ENCODE peak calls at places on chromosome 15, in five cellular contexts. C is IMR-90, S is H1, U is trophoblast cell, Y is mesenchymal stem cell. B is an unnamed sample.

GRCh38 chr15:38205502-38206235 is 47.0 kb upstream of the SPRED1 start:
- DNase-seq in C (no peak), S (no peak), U (no peak), Y (no peak), B (no peak)

GRCh38 chr15:80679167-80679804 is 15.8 kb upstream of the ABHD17C start:
- DNase-seq in C (no peak), S (no peak), U (peak), Y (no peak), B (no peak)

GRCh38 chr15:40594429-40594836 is 384 bp downstream of the KNL1 start:
- DNase-seq in C (peak), S (peak), U (peak), Y (peak), B (no peak)

GRCh38 chr15:72124218-72124617 is 6.0 kb downstream of the SENP8 start:
- DNase-seq in C (no peak), S (no peak), U (no peak), Y (no peak), B (no peak)

GRCh38 chr15:77034620-77035467 is 36.1 kb downstream of the TSPAN3 start:
- DNase-seq in C (no peak), S (no peak), U (no peak), Y (no peak), B (no peak)

GRCh38 chr15:70299931-70300858 is 202.5 kb upstream of the TLE3 start:
- DNase-seq in C (no peak), S (no peak), U (no peak), Y (no peak), B (no peak)

GRCh38 chr15:49718234-49718633 is 97.4 kb downstream of the DTWD1 start:
- DNase-seq in C (peak), S (no peak), U (no peak), Y (peak), B (no peak)

GRCh38 chr15:74631935-74632560 is 16.4 kb downstream of the CLK3 start:
- DNase-seq in C (peak), S (no peak), U (peak), Y (peak), B (peak)

GRCh38 chr15:60528530-60528929 is 49.6 kb upstream of the ICE2 start:
- DNase-seq in C (peak), S (no peak), U (no peak), Y (peak), B (no peak)

GRCh38 chr15:66740802-66741201 is 38.8 kb downstream of the SMAD6 start:
- DNase-seq in C (no peak), S (no peak), U (no peak), Y (no peak), B (no peak)

GRCh38 chr15:31254431-31255175 is 72.0 kb upstream of the KLF13 start:
- DNase-seq in C (peak), S (no peak), U (no peak), Y (no peak), B (no peak)

GRCh38 chr15:91100561-91101355 is 701 bp downstream of the SV2B start:
- DNase-seq in C (peak), S (no peak), U (no peak), Y (peak), B (no peak)

GRCh38 chr15:73888224-73889041 is 15.1 kb downstream of the TBC1D21 start:
- DNase-seq in C (no peak), S (no peak), U (no peak), Y (no peak), B (no peak)

GRCh38 chr15:78810377-78811123 is 714 bp downstream of the ADAMTS7 start:
- DNase-seq in C (peak), S (no peak), U (no peak), Y (peak), B (peak)

GRCh38 chr15:51737538-51738305 is at the start of gene LYSMD2:
- DNase-seq in C (peak), S (no peak), U (no peak), Y (peak), B (peak)

GRCh38 chr15:98160236-98160635 is 199.7 kb downstream of the ARRDC4 start:
- DNase-seq in C (no peak), S (no peak), U (no peak), Y (no peak), B (no peak)

GRCh38 chr15:89743594-89743993 is 7.5 kb downstream of the MESP1 start:
- DNase-seq in C (no peak), S (no peak), U (no peak), Y (no peak), B (no peak)

GRCh38 chr15:40927497-40928346 is 1.4 kb upstream of the DLL4 start:
- DNase-seq in C (no peak), S (no peak), U (no peak), Y (no peak), B (no peak)

GRCh38 chr15:48865387-48866079 is 12.4 kb upstream of the EID1 start:
- DNase-seq in C (peak), S (no peak), U (no peak), Y (peak), B (no peak)

GRCh38 chr15:38535451-38536200 is 29.0 kb downstream of the RASGRP1 start:
- DNase-seq in C (peak), S (no peak), U (peak), Y (no peak), B (no peak)

GRCh38 chr15:38176155-38176554 is 76.5 kb upstream of the SPRED1 start:
- DNase-seq in C (peak), S (no peak), U (no peak), Y (peak), B (no peak)

GRCh38 chr15:42796955-42797779 is 60.2 kb upstream of the CDAN1 start:
- DNase-seq in C (peak), S (no peak), U (no peak), Y (no peak), B (no peak)

GRCh38 chr15:67186226-67186649 is 68.2 kb downstream of the AAGAB start:
- DNase-seq in C (no peak), S (no peak), U (no peak), Y (no peak), B (no peak)

GRCh38 chr15:25671132-25671531 is 192.0 kb downstream of the ATP10A start:
- DNase-seq in C (peak), S (no peak), U (no peak), Y (no peak), B (no peak)

GRCh38 chr15:60590935-60591490 is 112.1 kb upstream of the ICE2 start:
- DNase-seq in C (peak), S (no peak), U (peak), Y (peak), B (peak)

GRCh38 chr15:99593070-99593469 is 27.3 kb downstream of the MEF2A start:
- DNase-seq in C (no peak), S (no peak), U (no peak), Y (no peak), B (no peak)

GRCh38 chr15:72197460-72198409 is at the start of gene GRAMD2A:
- DNase-seq in C (no peak), S (peak), U (peak), Y (peak), B (no peak)

GRCh38 chr15:100131321-100132224 is 210.2 kb downstream of the ADAMTS17 start:
- DNase-seq in C (peak), S (no peak), U (peak), Y (peak), B (no peak)

GRCh38 chr15:41791547-41791937 is 17.3 kb downstream of the MAPKBP1 start:
- DNase-seq in C (no peak), S (no peak), U (no peak), Y (no peak), B (no peak)

GRCh38 chr15:29873942-29874341 is 51.7 kb upstream of the TJP1 start:
- DNase-seq in C (no peak), S (no peak), U (no peak), Y (no peak), B (no peak)

GRCh38 chr15:77514635-77515421 is 94.1 kb downstream of the HMG20A start:
- DNase-seq in C (no peak), S (no peak), U (no peak), Y (no peak), B (no peak)

GRCh38 chr15:70853855-70854668 is at the start of gene LARP6:
- DNase-seq in C (peak), S (no peak), U (no peak), Y (peak), B (peak)

GRCh38 chr15:80693682-80694623 is 1.2 kb upstream of the ABHD17C start:
- DNase-seq in C (peak), S (no peak), U (no peak), Y (peak), B (no peak)

GRCh38 chr15:81115054-81115939 is 18.8 kb upstream of the CFAP161 start:
- DNase-seq in C (no peak), S (no peak), U (no peak), Y (no peak), B (no peak)

GRCh38 chr15:86183765-86184491 is 104.3 kb downstream of the AGBL1 start:
- DNase-seq in C (no peak), S (no peak), U (no peak), Y (no peak), B (no peak)

GRCh38 chr15:98025237-98025636 is 64.7 kb downstream of the ARRDC4 start:
- DNase-seq in C (peak), S (no peak), U (no peak), Y (no peak), B (no peak)

GRCh38 chr15:71160976-71161375 is 45.7 kb downstream of the THSD4 start:
- DNase-seq in C (no peak), S (no peak), U (no peak), Y (no peak), B (no peak)

GRCh38 chr15:20341901-20342605 is 199.5 kb downstream of the GOLGA6L6 start:
- DNase-seq in C (no peak), S (no peak), U (peak), Y (no peak), B (no peak)

DNA sequence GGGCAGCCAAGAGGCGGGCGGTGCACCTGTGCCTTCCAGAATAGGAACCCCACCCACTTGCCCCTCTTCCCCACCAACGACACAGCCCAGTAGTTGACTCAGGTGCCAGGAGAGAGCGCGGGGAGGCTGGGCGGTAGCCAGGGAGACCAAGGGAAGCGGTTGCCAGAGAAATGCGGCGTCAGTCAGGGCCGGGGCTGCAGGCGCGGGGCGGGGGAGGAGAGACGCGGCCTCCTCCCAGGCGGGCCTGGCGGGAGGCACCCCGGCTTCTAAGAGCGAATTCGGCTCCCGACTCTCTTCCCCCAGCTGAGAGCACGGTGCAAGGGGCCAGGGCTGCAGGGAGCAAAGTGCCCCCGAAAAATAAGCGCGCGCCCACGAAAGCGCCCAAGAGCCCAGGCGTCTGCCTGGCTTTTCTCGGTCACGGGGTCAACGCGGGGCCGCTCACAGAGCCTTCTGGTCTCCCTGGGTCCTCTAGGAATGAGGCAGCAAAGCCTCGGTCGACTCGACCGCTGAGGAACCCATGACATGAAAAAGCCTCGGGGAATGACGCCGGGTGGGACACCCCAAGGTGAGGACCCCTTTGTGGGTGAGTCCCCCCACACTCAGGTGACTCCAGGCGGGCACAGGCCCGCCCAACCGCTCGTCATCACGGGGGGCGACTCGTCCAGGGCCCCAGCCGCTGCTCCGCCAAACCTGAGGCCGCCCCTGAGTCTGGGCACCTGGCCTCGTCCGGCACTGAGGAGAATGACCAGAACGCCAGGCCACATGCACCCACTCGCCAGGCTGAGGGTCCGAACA is 716 bp downstream of the CPEB1 start:
- DNase-seq in C (no peak), S (no peak), U (no peak), Y (no peak), B (no peak)
- H3K4me3 ChIP-seq in C (no peak), S (peak), U (no peak), Y (no peak), B (no peak)

GRCh38 chr15:58771621-58772235 is 626 bp downstream of the MINDY2 start:
- DNase-seq in C (no peak), S (no peak), U (peak), Y (no peak), B (no peak)

GRCh38 chr15:58775402-58775801 is 4.3 kb downstream of the MINDY2 start:
- DNase-seq in C (no peak), S (no peak), U (no peak), Y (no peak), B (no peak)

GRCh38 chr15:58770519-58770856 is 614 bp upstream of the MINDY2 start:
- DNase-seq in C (peak), S (no peak), U (no peak), Y (peak), B (no peak)

GRCh38 chr15:58773024-58773423 is 1.9 kb downstream of the MINDY2 start:
- DNase-seq in C (no peak), S (no peak), U (no peak), Y (no peak), B (no peak)

DNA sequence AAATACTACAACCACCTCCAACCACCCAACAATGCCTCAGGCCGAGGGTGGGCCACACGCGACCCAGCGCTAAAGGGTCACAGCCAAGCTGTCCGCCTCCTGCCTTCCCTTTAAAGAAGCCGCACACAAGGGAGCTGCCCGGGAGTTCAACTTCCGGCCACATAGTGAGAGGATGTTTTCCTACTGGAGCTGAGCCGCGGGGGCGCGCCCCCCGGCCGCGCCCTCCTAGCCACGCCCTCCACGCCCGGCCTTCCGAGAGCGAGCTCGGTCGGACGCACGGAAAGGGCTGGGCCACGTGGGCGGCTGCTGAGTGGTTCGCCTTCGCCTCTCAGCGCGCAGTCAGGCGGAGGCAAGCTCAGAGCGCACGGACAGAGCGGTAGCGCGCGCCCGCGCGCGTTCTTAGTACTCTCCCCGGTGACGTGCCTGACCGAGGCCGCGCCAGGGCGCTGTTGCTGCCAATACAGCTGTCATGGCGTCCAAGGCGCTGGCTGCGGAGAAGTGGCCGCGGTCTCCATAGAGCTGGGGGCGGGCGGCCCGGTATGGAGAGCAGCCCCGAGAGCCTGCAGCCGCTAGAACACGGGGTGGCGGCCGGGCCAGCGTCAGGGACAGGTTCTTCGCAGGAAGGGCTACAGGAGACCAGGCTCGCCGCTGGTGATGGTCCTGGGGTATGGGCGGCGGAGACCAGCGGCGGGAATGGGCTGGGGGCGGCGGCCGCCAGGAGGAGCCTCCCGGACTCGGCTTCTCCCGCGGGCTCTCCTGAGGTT is at the start of gene MINDY2:
- DNase-seq in C (peak), S (peak), U (peak), Y (peak), B (peak)
- H3K14ac ChIP-seq in C (peak), S (no peak), U (peak), Y (peak), B (peak)

DNA sequence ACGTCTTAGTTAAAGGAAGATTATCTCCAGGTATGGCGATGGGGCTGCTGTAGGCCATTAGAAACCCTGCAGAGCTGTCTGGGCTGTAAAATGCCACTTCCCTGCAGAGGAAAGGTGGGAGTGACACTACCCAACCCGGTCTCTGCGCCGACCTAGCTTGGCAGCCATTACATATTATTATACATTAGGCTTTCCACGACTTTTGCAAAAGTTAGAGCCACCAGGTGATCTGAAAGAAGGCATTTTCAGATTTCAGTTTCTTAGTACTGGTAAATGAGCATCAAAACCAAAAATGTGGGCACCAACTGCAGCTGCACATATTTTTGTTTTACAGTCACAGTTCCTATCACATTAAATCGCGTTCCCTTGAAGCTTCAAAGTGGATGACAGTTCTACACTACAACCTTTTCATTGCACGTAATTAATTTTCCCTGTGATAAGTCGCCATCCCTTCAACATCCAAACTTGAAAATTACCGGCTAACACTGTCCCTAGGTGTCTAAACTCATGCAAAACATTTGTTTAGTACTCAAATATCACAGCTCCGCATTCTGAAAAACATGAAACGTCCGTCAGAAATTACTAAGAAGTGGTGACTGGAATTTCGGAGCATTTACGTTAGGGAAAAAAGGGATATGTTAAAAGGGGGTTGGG is 81.3 kb upstream of the CHD2 start:
- DNase-seq in C (no peak), S (no peak), U (no peak), Y (no peak), B (no peak)
- H2AFZ ChIP-seq in C (peak), S (peak), U (peak), Y (no peak), B (peak)

DNA sequence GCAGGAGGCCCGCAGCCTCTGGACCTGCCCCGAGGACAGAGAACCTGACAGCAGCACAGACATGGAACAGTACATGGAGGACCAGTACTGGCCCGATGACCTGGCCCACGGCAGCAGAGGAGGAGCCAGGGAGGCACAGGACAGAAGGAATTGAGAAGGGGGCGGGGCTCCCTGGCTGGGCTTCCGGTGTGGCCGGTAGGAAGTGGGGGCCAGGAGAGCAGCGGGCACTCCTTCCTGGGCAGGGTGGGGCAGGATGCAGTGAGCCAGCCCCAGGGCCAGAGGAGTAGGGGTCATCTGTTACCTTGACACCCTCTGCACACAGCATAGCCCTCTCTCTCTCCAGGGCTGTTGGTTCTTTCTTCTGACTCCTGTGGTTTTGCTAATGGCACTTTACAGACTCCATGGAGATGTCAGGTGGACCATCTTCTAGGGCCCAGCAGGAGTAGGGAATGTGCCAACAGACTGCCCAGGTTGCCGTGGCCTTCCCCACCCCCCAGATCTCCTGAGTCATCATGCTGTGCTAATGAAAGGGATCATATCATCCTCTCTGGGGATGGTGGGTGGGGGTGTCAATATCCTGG is 8.6 kb upstream of the ISG20 start:
- DNase-seq in C (no peak), S (no peak), U (no peak), Y (no peak), B (no peak)
- H3K4me3 ChIP-seq in C (no peak), S (no peak), U (peak), Y (no peak), B (no peak)

GRCh38 chr15:83854950-83855707 is 201.2 kb downstream of the ADAMTSL3 start:
- DNase-seq in C (peak), S (no peak), U (no peak), Y (no peak), B (no peak)
- H3K14ac ChIP-seq in C (no peak), S (no peak), U (no peak), Y (no peak), B (no peak)

GRCh38 chr15:65058394-65059368 is 9.1 kb downstream of the RASL12 start:
- DNase-seq in C (no peak), S (no peak), U (no peak), Y (no peak), B (no peak)

GRCh38 chr15:65055201-65055870 is 10.1 kb downstream of the SLC51B start:
- DNase-seq in C (peak), S (no peak), U (no peak), Y (peak), B (no peak)

GRCh38 chr15:65057549-65057940 is 10.2 kb downstream of the RASL12 start:
- DNase-seq in C (no peak), S (no peak), U (no peak), Y (no peak), B (no peak)

GRCh38 chr15:65056106-65056505 is 10.9 kb downstream of the SLC51B start:
- DNase-seq in C (no peak), S (no peak), U (no peak), Y (no peak), B (no peak)

GRCh38 chr15:65056868-65057548 is 10.8 kb downstream of the RASL12 start:
- DNase-seq in C (peak), S (no peak), U (peak), Y (peak), B (no peak)
- H2AFZ ChIP-seq in C (no peak), S (no peak), U (no peak), Y (no peak), B (peak)

GRCh38 chr15:62362144-62362543 is 197.1 kb upstream of the C2CD4B start:
- DNase-seq in C (no peak), S (no peak), U (no peak), Y (no peak), B (no peak)

GRCh38 chr15:62362608-62363007 is 197.5 kb upstream of the C2CD4B start:
- DNase-seq in C (peak), S (no peak), U (peak), Y (peak), B (no peak)

GRCh38 chr15:62359416-62359815 is 194.3 kb upstream of the C2CD4B start:
- DNase-seq in C (no peak), S (no peak), U (no peak), Y (no peak), B (no peak)

GRCh38 chr15:62363913-62364312 is 198.8 kb upstream of the C2CD4B start:
- DNase-seq in C (no peak), S (no peak), U (no peak), Y (no peak), B (no peak)

GRCh38 chr15:62360286-62360685 is 195.2 kb upstream of the C2CD4B start:
- DNase-seq in C (peak), S (no peak), U (no peak), Y (no peak), B (no peak)
- H3K4me3 ChIP-seq in C (no peak), S (no peak), U (no peak), Y (no peak), B (no peak)